ENCODE peak calls at places on chromosome 7, in eight cellular contexts. T is kidney glomerular epithelial cell; M is putamen; O is activated CD8-positive, alpha-beta memory T cell treated with anti-CD3 and anti-CD28 coated beads for 48 hours; C is NCI-H345; H is stimulated activated CD4-positive, alpha-beta T cell treated with anti-CD3 and anti-CD28 coated beads, Interleukin-12 subunit alpha, Interleukin-12 subunit beta, amount 100 ng/mL, for 4 hours; L is fibroblast of mammary gland; Y is substantia nigra. P is an unnamed sample.

GRCh38 chr7:64555046-64555445 is 7.8 kb downstream of the ZNF680 start:
- DNase-seq in T (no peak), M (no peak), O (no peak), C (no peak), H (no peak), L (no peak), Y (no peak), P (no peak)

GRCh38 chr7:102009628-102010027 is 192.2 kb downstream of the CUX1 start:
- DNase-seq in T (no peak), M (no peak), O (no peak), C (no peak), H (no peak), L (no peak), Y (no peak), P (no peak)

GRCh38 chr7:28957064-28957821 is 887 bp downstream of the TRIL start:
- DNase-seq in T (no peak), M (no peak), O (no peak), C (no peak), H (no peak), L (no peak), Y (no peak), P (peak)

GRCh38 chr7:29854257-29854938 is 48.1 kb downstream of the WIPF3 start:
- DNase-seq in T (no peak), M (no peak), O (no peak), C (no peak), H (no peak), L (peak), Y (no peak), P (peak)

GRCh38 chr7:51965454-51965853 is 648.8 kb upstream of the COBL start:
- DNase-seq in T (no peak), M (no peak), O (no peak), C (no peak), H (no peak), L (no peak), Y (no peak), P (no peak)

GRCh38 chr7:55078465-55079372 is 59.9 kb downstream of the EGFR start:
- DNase-seq in T (no peak), M (no peak), O (no peak), C (no peak), H (no peak), L (peak), Y (no peak), P (peak)

GRCh38 chr7:27607210-27607606 is 55.5 kb downstream of the HIBADH start:
- DNase-seq in T (no peak), M (no peak), O (no peak), C (no peak), H (no peak), L (no peak), Y (no peak), P (no peak)

GRCh38 chr7:80666376-80666775 is 27.9 kb downstream of the CD36 start:
- DNase-seq in T (no peak), M (no peak), O (no peak), C (no peak), H (no peak), L (no peak), Y (no peak), P (no peak)

GRCh38 chr7:121076350-121077164 is 88.0 kb downstream of the CPED1 start:
- DNase-seq in T (peak), M (no peak), O (no peak), C (no peak), H (no peak), L (peak), Y (no peak), P (no peak)

GRCh38 chr7:6096581-6096980 is 65.4 kb downstream of the ANKRD61 start:
- DNase-seq in T (no peak), M (no peak), O (no peak), C (no peak), H (no peak), L (no peak), Y (no peak), P (no peak)

GRCh38 chr7:91311844-91312243 is 47.6 kb downstream of the FZD1 start:
- DNase-seq in T (no peak), M (no peak), O (no peak), C (no peak), H (no peak), L (peak), Y (no peak), P (no peak)

GRCh38 chr7:5429253-5429856 is 5.7 kb upstream of the TNRC18 start:
- DNase-seq in T (no peak), M (no peak), O (no peak), C (no peak), H (no peak), L (no peak), Y (no peak), P (peak)

GRCh38 chr7:131039836-131040235 is 287.8 kb upstream of the MKLN1 start:
- DNase-seq in T (no peak), M (no peak), O (no peak), C (no peak), H (no peak), L (no peak), Y (no peak), P (no peak)

GRCh38 chr7:50730459-50731400 is 52.0 kb downstream of the GRB10 start:
- DNase-seq in T (no peak), M (no peak), O (no peak), C (no peak), H (no peak), L (no peak), Y (no peak), P (no peak)

GRCh38 chr7:55016061-55016745 is 2.6 kb upstream of the EGFR start:
- DNase-seq in T (no peak), M (no peak), O (no peak), C (no peak), H (no peak), L (no peak), Y (no peak), P (no peak)

GRCh38 chr7:97722386-97722785 is 9.5 kb upstream of the TAC1 start:
- DNase-seq in T (no peak), M (no peak), O (no peak), C (no peak), H (no peak), L (no peak), Y (no peak), P (no peak)

GRCh38 chr7:3201937-3202715 is 98.9 kb upstream of the SDK1 start:
- DNase-seq in T (no peak), M (no peak), O (no peak), C (no peak), H (no peak), L (no peak), Y (no peak), P (no peak)

GRCh38 chr7:130956417-130957139 is 222.6 kb upstream of the KLF14 start:
- DNase-seq in T (peak), M (no peak), O (no peak), C (no peak), H (no peak), L (peak), Y (no peak), P (no peak)

GRCh38 chr7:154415709-154416399 is 363.7 kb downstream of the DPP6 start:
- DNase-seq in T (no peak), M (no peak), O (no peak), C (no peak), H (no peak), L (no peak), Y (no peak), P (no peak)

GRCh38 chr7:25832926-25833325 is 319.1 kb upstream of the NFE2L3 start:
- DNase-seq in T (no peak), M (no peak), O (no peak), C (no peak), H (no peak), L (no peak), Y (no peak), P (no peak)

GRCh38 chr7:143042159-143042820 is 9.9 kb upstream of the OR6V1 start:
- DNase-seq in T (no peak), M (no peak), O (no peak), C (no peak), H (no peak), L (no peak), Y (no peak), P (no peak)

GRCh38 chr7:128444242-128444641 is 11.4 kb upstream of the HILPDA start:
- DNase-seq in T (no peak), M (no peak), O (no peak), C (peak), H (no peak), L (no peak), Y (no peak), P (no peak)

GRCh38 chr7:94701555-94701973 is 45.6 kb upstream of the SGCE start:
- DNase-seq in T (peak), M (no peak), O (no peak), C (no peak), H (no peak), L (no peak), Y (no peak), P (no peak)

GRCh38 chr7:86407291-86407690 is 236.4 kb upstream of the GRM3 start:
- DNase-seq in T (peak), M (peak), O (no peak), C (no peak), H (no peak), L (no peak), Y (no peak), P (no peak)

GRCh38 chr7:108442039-108442568 is 14.1 kb downstream of the NRCAM start:
- DNase-seq in T (peak), M (no peak), O (no peak), C (peak), H (no peak), L (peak), Y (no peak), P (no peak)

GRCh38 chr7:128915271-128915819 is 4.8 kb upstream of the KCP start:
- DNase-seq in T (no peak), M (no peak), O (no peak), C (no peak), H (no peak), L (no peak), Y (no peak), P (no peak)

GRCh38 chr7:42661312-42661711 is 250.6 kb downstream of the C7orf25 start:
- DNase-seq in T (peak), M (no peak), O (no peak), C (no peak), H (no peak), L (peak), Y (no peak), P (no peak)

GRCh38 chr7:69591805-69592204 is 6.5 kb upstream of the AUTS2 start:
- DNase-seq in T (no peak), M (no peak), O (no peak), C (no peak), H (no peak), L (no peak), Y (no peak), P (no peak)

GRCh38 chr7:159195926-159196325 is 51.3 kb upstream of the VIPR2 start:
- DNase-seq in T (no peak), M (no peak), O (no peak), C (no peak), H (no peak), L (no peak), Y (no peak), P (no peak)

GRCh38 chr7:4006687-4007086 is 675.4 kb upstream of the FOXK1 start:
- DNase-seq in T (no peak), M (no peak), O (no peak), C (peak), H (no peak), L (no peak), Y (no peak), P (no peak)